ENCODE peak calls at places on chromosomes 1 and 21, in five cellular contexts. One of them, this sample, is unnamed.

GRCh38 chr1:8097908-8098307 is 71.8 kb upstream of the ERRFI1 start:
- DNase-seq in uterus: no peak
- DNase-seq in vagina: no peak
- DNase-seq in psoas muscle: no peak
- DNase-seq in fibroblast of lung: no peak
- DNase-seq in this sample: no peak

GRCh38 chr1:40755052-40755451 is 28.5 kb upstream of the KCNQ4 start:
- DNase-seq in fibroblast of lung: no peak
- DNase-seq in uterus: no peak
- DNase-seq in psoas muscle: no peak
- DNase-seq in vagina: no peak
- DNase-seq in this sample: no peak

GRCh38 chr1:107669996-107670395 is 295.0 kb downstream of the VAV3 start:
- DNase-seq in psoas muscle: no peak
- DNase-seq in vagina: no peak
- DNase-seq in uterus: peak
- DNase-seq in fibroblast of lung: peak
- DNase-seq in this sample: peak

GRCh38 chr1:208207388-208208131 is 36.6 kb downstream of the PLXNA2 start:
- DNase-seq in fibroblast of lung: peak
- DNase-seq in psoas muscle: no peak
- DNase-seq in vagina: no peak
- DNase-seq in uterus: no peak
- DNase-seq in this sample: peak

GRCh38 chr1:226549937-226550670 is 1.5 kb downstream of the STUM start:
- DNase-seq in uterus: peak
- DNase-seq in vagina: no peak
- DNase-seq in fibroblast of lung: no peak
- DNase-seq in psoas muscle: peak
- DNase-seq in this sample: peak

GRCh38 chr1:151515265-151515664 is 4.1 kb downstream of the CGN start:
- DNase-seq in uterus: no peak
- DNase-seq in fibroblast of lung: no peak
- DNase-seq in vagina: no peak
- DNase-seq in psoas muscle: no peak
- DNase-seq in this sample: no peak

GRCh38 chr1:202439308-202439707 is 90.8 kb downstream of the PPP1R12B start:
- DNase-seq in psoas muscle: peak
- DNase-seq in uterus: no peak
- DNase-seq in vagina: no peak
- DNase-seq in fibroblast of lung: no peak
- DNase-seq in this sample: no peak

GRCh38 chr1:59803458-59804038 is 11.2 kb upstream of the HOOK1 start:
- DNase-seq in psoas muscle: no peak
- DNase-seq in fibroblast of lung: no peak
- DNase-seq in uterus: no peak
- DNase-seq in vagina: no peak
- DNase-seq in this sample: no peak

GRCh38 chr1:224707849-224708725 is 92.0 kb downstream of the CNIH3 start:
- DNase-seq in uterus: peak
- DNase-seq in vagina: no peak
- DNase-seq in fibroblast of lung: peak
- DNase-seq in psoas muscle: no peak
- DNase-seq in this sample: no peak

GRCh38 chr21:36125513-36126121 is 9.3 kb upstream of the CBR3 start:
- DNase-seq in fibroblast of lung: peak
- DNase-seq in uterus: no peak
- DNase-seq in psoas muscle: peak
- DNase-seq in vagina: no peak
- DNase-seq in this sample: peak

GRCh38 chr1:221816899-221817298 is 75.0 kb upstream of the DUSP10 start:
- DNase-seq in psoas muscle: no peak
- DNase-seq in vagina: no peak
- DNase-seq in uterus: no peak
- DNase-seq in fibroblast of lung: peak
- DNase-seq in this sample: no peak

GRCh38 chr1:2933431-2934172 is 87.7 kb upstream of the ACTRT2 start:
- DNase-seq in fibroblast of lung: no peak
- DNase-seq in vagina: no peak
- DNase-seq in psoas muscle: peak
- DNase-seq in uterus: no peak
- DNase-seq in this sample: no peak

GRCh38 chr1:59699227-59699847 is 115.4 kb upstream of the HOOK1 start:
- DNase-seq in psoas muscle: no peak
- DNase-seq in vagina: no peak
- DNase-seq in uterus: no peak
- DNase-seq in fibroblast of lung: peak
- DNase-seq in this sample: peak

GRCh38 chr1:115182012-115182715 is 92.9 kb upstream of the TSPAN2 start:
- DNase-seq in vagina: no peak
- DNase-seq in psoas muscle: no peak
- DNase-seq in uterus: no peak
- DNase-seq in fibroblast of lung: peak
- DNase-seq in this sample: no peak

GRCh38 chr1:3459940-3460652 is 5.6 kb downstream of the ARHGEF16 start:
- DNase-seq in fibroblast of lung: no peak
- DNase-seq in psoas muscle: peak
- DNase-seq in uterus: no peak
- DNase-seq in vagina: no peak
- DNase-seq in this sample: no peak

GRCh38 chr1:74506311-74506710 is 6.1 kb downstream of the LRRC53 start:
- DNase-seq in fibroblast of lung: no peak
- DNase-seq in uterus: no peak
- DNase-seq in psoas muscle: no peak
- DNase-seq in vagina: no peak
- DNase-seq in this sample: no peak

GRCh38 chr1:21293537-21294265 is 3.4 kb upstream of the ECE1 start:
- DNase-seq in uterus: no peak
- DNase-seq in fibroblast of lung: no peak
- DNase-seq in vagina: no peak
- DNase-seq in psoas muscle: no peak
- DNase-seq in this sample: peak

GRCh38 chr1:190658907-190659306 is 181.2 kb upstream of the BRINP3 start:
- DNase-seq in uterus: no peak
- DNase-seq in psoas muscle: no peak
- DNase-seq in fibroblast of lung: peak
- DNase-seq in vagina: no peak
- DNase-seq in this sample: no peak

GRCh38 chr21:43331962-43332458 is 94.9 kb downstream of the SIK1 start:
- DNase-seq in psoas muscle: peak
- DNase-seq in vagina: no peak
- DNase-seq in uterus: no peak
- DNase-seq in fibroblast of lung: peak
- DNase-seq in this sample: no peak

GRCh38 chr1:168301664-168302320 is 21.1 kb downstream of the TBX19 start:
- DNase-seq in uterus: no peak
- DNase-seq in psoas muscle: no peak
- DNase-seq in vagina: no peak
- DNase-seq in fibroblast of lung: peak
- DNase-seq in this sample: no peak

GRCh38 chr1:2301607-2302291 is 73.6 kb downstream of the SKI start:
- DNase-seq in uterus: no peak
- DNase-seq in fibroblast of lung: no peak
- DNase-seq in vagina: no peak
- DNase-seq in psoas muscle: no peak
- DNase-seq in this sample: peak

GRCh38 chr1:94739521-94740061 is 80.6 kb upstream of the SLC44A3 start:
- DNase-seq in psoas muscle: peak
- DNase-seq in vagina: no peak
- DNase-seq in fibroblast of lung: peak
- DNase-seq in uterus: no peak
- DNase-seq in this sample: no peak

GRCh38 chr1:36934061-36934460 is 100.3 kb downstream of the GRIK3 start:
- DNase-seq in fibroblast of lung: no peak
- DNase-seq in vagina: no peak
- DNase-seq in psoas muscle: no peak
- DNase-seq in uterus: no peak
- DNase-seq in this sample: no peak

GRCh38 chr1:223142795-223143759 is at the start of gene TLR5:
- DNase-seq in fibroblast of lung: peak
- DNase-seq in psoas muscle: peak
- DNase-seq in uterus: peak
- DNase-seq in vagina: no peak
- DNase-seq in this sample: peak

GRCh38 chr1:53588053-53588779 is 129.0 kb downstream of the DMRTB1 start:
- DNase-seq in psoas muscle: no peak
- DNase-seq in vagina: peak
- DNase-seq in uterus: no peak
- DNase-seq in fibroblast of lung: no peak
- DNase-seq in this sample: no peak

GRCh38 chr1:27009601-27010197 is 3.0 kb downstream of the TENT5B start:
- DNase-seq in fibroblast of lung: no peak
- DNase-seq in vagina: no peak
- DNase-seq in uterus: no peak
- DNase-seq in psoas muscle: no peak
- DNase-seq in this sample: no peak

GRCh38 chr1:232950197-232950918 is at the start of gene NTPCR:
- DNase-seq in psoas muscle: peak
- DNase-seq in fibroblast of lung: peak
- DNase-seq in vagina: no peak
- DNase-seq in uterus: peak
- DNase-seq in this sample: peak
- TF ChIP-seq CTCF in psoas muscle: no peak
- TF ChIP-seq CTCF in fibroblast of lung: no peak
- TF ChIP-seq CTCF in vagina: no peak
- TF ChIP-seq CTCF in uterus: no peak
- TF ChIP-seq CTCF in this sample: no peak

GRCh38 chr21:30072496-30072895 is 94.1 kb downstream of the CLDN17 start:
- DNase-seq in vagina: no peak
- DNase-seq in psoas muscle: no peak
- DNase-seq in uterus: no peak
- DNase-seq in fibroblast of lung: peak
- DNase-seq in this sample: peak
- TF ChIP-seq CTCF in vagina: no peak
- TF ChIP-seq CTCF in psoas muscle: no peak
- TF ChIP-seq CTCF in uterus: no peak
- TF ChIP-seq CTCF in fibroblast of lung: no peak
- TF ChIP-seq CTCF in this sample: no peak

GRCh38 chr1:172041689-172042088 is 200.4 kb downstream of the DNM3 start:
- DNase-seq in vagina: no peak
- DNase-seq in fibroblast of lung: peak
- DNase-seq in uterus: no peak
- DNase-seq in psoas muscle: no peak
- DNase-seq in this sample: no peak
- TF ChIP-seq CTCF in vagina: peak
- TF ChIP-seq CTCF in fibroblast of lung: peak
- TF ChIP-seq CTCF in uterus: peak
- TF ChIP-seq CTCF in psoas muscle: peak
- TF ChIP-seq CTCF in this sample: no peak

DNA sequence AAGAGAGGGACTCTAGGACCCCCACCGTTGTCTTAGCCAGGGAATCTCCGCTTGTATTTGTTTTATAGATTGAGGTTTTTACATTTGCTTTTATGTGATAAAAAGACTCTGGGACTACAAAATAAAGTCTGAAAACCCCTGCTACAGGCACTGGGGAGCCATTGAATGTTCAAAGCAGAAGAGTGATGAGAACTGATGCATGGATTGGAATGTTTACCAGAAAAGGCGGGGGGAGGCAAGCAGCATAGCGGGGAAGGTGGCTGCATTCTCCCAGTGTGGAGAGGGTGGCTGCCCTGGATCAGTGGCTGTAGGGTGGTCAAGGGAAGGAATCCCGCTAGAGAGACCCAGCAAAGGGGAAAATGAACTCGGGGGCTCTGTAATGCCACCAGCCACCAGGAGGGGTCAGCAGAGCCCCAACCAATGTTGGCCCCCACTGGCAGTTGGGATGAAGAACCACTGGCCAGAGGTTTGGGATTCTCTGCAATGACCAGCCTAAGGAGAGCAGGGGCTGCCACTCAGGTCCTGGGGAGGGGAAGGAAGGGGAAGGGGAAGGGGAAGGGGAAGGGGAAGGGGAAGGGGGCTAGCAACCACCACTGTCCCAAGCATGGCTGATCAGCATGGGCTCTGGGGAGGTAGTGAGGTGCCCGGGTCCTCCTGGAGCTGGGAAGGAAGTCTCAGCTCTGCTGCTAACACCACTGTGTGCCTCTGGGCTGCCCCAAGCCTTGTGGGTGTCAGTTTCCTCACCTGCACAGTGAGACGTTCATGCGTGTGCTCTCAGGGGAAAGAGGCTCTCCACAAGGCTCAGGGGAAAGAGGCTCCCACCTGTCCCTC is 19.2 kb upstream of the PEF1 start:
- DNase-seq in fibroblast of lung: no peak
- DNase-seq in vagina: no peak
- DNase-seq in psoas muscle: peak
- DNase-seq in uterus: peak
- DNase-seq in this sample: peak
- TF ChIP-seq CTCF in fibroblast of lung: peak
- TF ChIP-seq CTCF in vagina: peak
- TF ChIP-seq CTCF in psoas muscle: peak
- TF ChIP-seq CTCF in uterus: peak
- TF ChIP-seq CTCF in this sample: peak

DNA sequence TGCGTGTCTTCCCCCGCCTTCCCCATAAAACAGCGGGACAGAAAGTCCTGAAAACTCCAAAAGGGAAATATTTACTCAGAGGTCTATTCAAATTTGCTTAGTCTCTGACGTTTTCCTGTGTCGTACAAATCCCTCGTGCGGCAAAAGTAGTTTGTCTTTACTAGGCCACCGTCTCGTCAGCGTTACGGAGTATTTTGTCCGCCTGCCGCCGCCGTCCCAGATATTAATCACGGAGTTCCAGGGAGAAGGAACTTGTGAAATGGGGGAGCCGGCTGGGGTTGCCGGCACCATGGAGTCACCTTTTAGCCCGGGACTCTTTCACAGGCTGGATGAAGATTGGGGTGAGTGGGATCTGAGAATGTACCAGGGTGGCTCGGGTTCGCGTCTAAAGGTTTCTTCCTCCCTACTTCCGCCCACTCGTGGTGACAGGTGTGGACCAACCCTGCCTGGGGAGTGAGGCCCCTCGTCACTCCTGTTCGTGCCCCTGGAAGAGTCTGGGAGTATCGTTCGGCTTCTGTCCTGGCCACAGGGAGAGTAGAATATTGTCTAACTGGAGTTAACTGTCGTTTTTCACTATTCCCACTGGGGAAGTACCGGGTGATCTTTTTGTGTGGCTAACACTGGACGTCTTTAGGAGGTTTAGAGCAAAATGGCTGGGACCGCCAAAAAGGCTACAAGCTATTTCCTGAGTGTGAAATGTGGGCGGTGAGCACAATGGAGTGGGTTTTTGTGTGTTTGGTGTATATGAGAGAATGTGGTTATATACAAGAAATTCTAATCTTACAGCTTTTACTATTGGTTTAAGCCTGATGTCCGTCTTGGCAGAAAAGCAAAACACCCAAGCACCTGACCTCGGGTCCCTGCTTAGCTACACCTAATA is at the start of gene ATF6:
- DNase-seq in vagina: no peak
- DNase-seq in fibroblast of lung: peak
- DNase-seq in psoas muscle: peak
- DNase-seq in uterus: peak
- DNase-seq in this sample: peak
- TF ChIP-seq CTCF in vagina: no peak
- TF ChIP-seq CTCF in fibroblast of lung: no peak
- TF ChIP-seq CTCF in psoas muscle: no peak
- TF ChIP-seq CTCF in uterus: no peak
- TF ChIP-seq CTCF in this sample: no peak

This sample was measured in activated CD8-positive, alpha-beta T cell treated with anti-CD3 and anti-CD28 coated beads for 36 hours.